ENCODE peak calls at places on chromosomes 2 and 18, in nine cellular contexts. D, E, B, T, I, R, S, N and V are unnamed samples.
A peak's percentile ranks its signal among the peaks of the same experiment; 100 is the strongest.

GRCh38 chr18:53797998-53798397 is 426.5 kb downstream of the MBD2 start:
- DNase-seq in T (no peak), I (no peak), R (no peak), E (no peak), B (no peak), D (no peak), S (no peak), N (no peak), V (no peak)

GRCh38 chr2:197011777-197012641 is 85.5 kb upstream of the PGAP1 start:
- DNase-seq in N (peak; percentile 60), D (peak; percentile 68), S (peak; percentile 67), B (peak; percentile 34), T (no peak), E (peak; percentile 30), R (peak; percentile 53), I (no peak), V (no peak)

GRCh38 chr18:78701753-78702409 is 277.7 kb upstream of the SALL3 start:
- DNase-seq in T (no peak), R (no peak), S (no peak), D (no peak), I (no peak), N (no peak), B (no peak), E (no peak), V (no peak)

GRCh38 chr18:62663731-62664336 is 51.5 kb upstream of the PHLPP1 start:
- DNase-seq in B (peak; percentile 81), E (peak; percentile 39), R (peak; percentile 10), N (peak; percentile 80), D (peak; percentile 34), I (peak; percentile 35), S (peak; percentile 10), T (no peak), V (no peak)

GRCh38 chr2:165660361-165660760 is 133.7 kb downstream of the GALNT3 start:
- DNase-seq in R (no peak), B (no peak), E (no peak), T (no peak), N (no peak), I (no peak), S (no peak), D (no peak), V (no peak)

GRCh38 chr2:156672569-156673270 is 236.5 kb downstream of the GPD2 start:
- DNase-seq in S (no peak), N (no peak), B (no peak), R (no peak), D (no peak), I (no peak), T (no peak), E (no peak), V (no peak)

GRCh38 chr2:219124379-219125110 is 36.1 kb downstream of the NHEJ1 start:
- DNase-seq in D (peak; percentile 39), N (peak; percentile 57), T (no peak), B (peak; percentile 67), E (no peak), R (peak; percentile 64), S (no peak), I (no peak), V (no peak)

GRCh38 chr2:24461685-24462084 is 29.4 kb upstream of the NCOA1 start:
- DNase-seq in S (no peak), T (no peak), D (peak; percentile 57), R (no peak), N (no peak), I (no peak), B (peak; percentile 76), E (no peak), V (no peak)

GRCh38 chr18:75433098-75433497 is 5.6 kb upstream of the SMIM21 start:
- DNase-seq in N (no peak), I (no peak), T (no peak), E (no peak), B (no peak), D (no peak), S (no peak), R (no peak), V (no peak)

GRCh38 chr2:208872591-208872990 is 466.0 kb downstream of the PTH2R start:
- DNase-seq in S (no peak), B (no peak), T (no peak), I (no peak), E (no peak), D (no peak), N (no peak), R (no peak), V (no peak)

DNA sequence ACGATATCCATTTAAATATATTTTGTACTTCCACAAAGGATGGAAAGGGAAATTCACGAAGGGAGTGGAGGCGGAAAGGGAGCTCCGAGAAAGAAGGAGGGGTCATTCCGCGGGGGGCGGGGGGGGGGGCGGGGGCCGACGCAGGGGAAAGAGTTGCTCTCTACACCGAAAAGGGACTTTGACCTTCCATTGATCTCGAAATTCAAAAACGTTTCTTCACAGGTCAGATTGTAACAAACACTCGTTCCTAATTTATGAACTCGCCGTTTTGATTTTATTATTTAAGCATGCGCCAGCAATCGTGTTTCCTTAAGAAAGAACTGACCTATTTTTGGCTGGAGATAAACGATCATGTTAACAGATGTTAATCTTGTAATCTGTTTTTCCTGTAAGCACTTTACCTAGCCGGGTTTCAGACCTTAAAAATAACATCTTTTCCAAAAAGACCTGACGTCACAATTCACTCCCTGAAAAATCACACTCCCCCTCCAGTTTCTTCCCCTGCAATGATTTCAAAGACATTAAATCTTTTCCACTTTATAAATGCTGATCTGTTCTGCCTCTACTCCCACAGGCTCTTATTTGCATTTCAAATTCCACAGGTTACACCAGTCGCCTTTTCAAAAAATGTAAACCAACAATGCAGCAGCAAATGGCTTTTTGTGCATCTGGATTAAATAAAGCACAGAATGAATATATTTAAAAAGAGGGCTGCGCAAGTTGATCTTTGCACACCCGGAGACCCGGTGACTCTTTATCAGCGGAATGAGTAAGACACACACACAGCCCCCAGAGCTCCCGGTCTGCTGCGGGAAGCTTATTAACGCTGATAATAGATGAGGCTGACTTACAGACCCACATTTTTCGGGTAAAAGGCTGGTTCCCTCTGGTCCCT is 1.6 kb downstream of the ZNF516 start:
- DNase-seq in D (peak; percentile 65), T (no peak), B (peak; percentile 40), N (no peak), R (peak; percentile 72), S (peak; percentile 19), I (no peak), E (peak; percentile 34), V (no peak)
- TF ChIP-seq POLR2A in D (no peak), T (no peak), B (no peak), N (no peak), R (no peak), S (no peak), I (no peak), E (no peak), V (no peak)

GRCh38 chr18:8620845-8621244 is 11.6 kb downstream of the RAB12 start:
- DNase-seq in T (no peak), S (no peak), N (no peak), D (no peak), B (no peak), E (no peak), I (no peak), R (no peak), V (no peak)
- TF ChIP-seq POLR2A in T (no peak), S (no peak), N (no peak), D (no peak), B (no peak), E (no peak), I (no peak), R (no peak), V (no peak)

GRCh38 chr18:13658444-13659204 is 67.7 kb downstream of the FAM210A start:
- DNase-seq in N (no peak), D (no peak), R (no peak), B (no peak), I (no peak), T (no peak), E (no peak), S (no peak), V (no peak)
- TF ChIP-seq POLR2A in N (no peak), D (no peak), R (no peak), B (no peak), I (no peak), T (no peak), E (no peak), S (no peak), V (no peak)

GRCh38 chr2:210523650-210524289 is 32.6 kb upstream of the CPS1 start:
- DNase-seq in S (no peak), I (no peak), N (no peak), E (no peak), T (no peak), B (no peak), R (no peak), D (no peak), V (no peak)
- TF ChIP-seq POLR2A in S (no peak), I (no peak), N (no peak), E (no peak), T (no peak), B (no peak), R (no peak), D (no peak), V (no peak)

DNA sequence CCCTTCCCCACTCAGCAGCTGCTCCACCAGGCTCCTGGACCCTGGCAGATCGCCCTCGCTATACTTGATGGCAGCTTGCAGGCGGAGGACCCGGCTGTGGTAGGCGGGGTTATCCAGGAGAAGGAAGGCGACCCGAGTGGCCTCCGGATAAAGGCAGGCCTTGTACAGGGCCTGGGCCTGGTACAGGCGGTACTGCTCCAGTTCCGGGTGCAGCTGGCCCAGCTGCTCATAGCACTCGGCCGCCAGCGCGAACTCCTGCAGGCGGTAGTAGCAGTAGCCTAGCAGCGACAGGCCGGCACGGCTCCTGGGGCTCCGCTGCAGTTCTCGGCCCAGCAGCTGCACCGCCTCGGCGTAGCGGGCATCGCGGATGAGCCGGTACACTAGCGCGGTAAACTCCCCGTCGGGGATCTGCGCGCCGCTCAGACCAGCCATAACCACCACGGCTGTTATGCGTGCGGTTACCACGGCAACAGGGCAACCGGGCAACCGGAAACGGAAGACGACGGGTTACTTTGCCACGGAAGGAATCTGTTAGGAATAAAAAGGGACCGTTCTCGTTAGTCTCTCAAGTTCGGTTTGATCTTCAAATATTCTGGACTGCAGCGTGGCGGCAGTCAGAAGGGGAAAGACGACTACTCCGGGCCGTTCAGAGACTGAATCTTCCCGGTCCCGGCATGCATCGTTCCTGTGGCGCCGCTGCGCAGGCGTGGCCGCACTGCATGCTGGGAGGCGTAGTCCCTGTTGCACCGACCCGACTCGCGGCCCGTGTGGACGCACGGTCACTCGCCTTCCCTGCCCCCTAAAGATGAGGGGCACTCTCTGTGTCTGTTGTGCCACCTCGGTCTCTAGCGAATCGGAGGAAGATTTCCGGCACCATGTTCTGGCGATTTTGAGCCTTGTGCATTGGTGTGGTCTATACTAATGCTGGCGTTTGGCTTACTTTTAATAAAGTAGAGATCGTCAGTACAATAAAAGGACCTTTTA is 226.0 kb downstream of the AGPS start:
- DNase-seq in R (peak; percentile 80), T (peak; percentile 93), B (peak; percentile 94), N (peak; percentile 97), D (peak; percentile 90), S (peak; percentile 90), E (peak; percentile 63), I (peak; percentile 80), V (peak; percentile 97)
- TF ChIP-seq POLR2A in R (peak; percentile 32), T (no peak), B (peak; percentile 87), N (peak; percentile 20), D (no peak), S (peak; percentile 92), E (peak; percentile 77), I (peak; percentile 87), V (no peak)